ENCODE peak calls at places on chromosomes 7 and 10, in six cellular contexts. U is left ventricle myocardium superior; C is mucosa of descending colon; O is HT-29; L is iPS-NIHi11; F is activated gamma-delta T cell treated with anti-CD3 and anti-CD28 coated beads, Interleukin-2, amount 50 U/mL, for 16 hours. J is an unnamed sample.

GRCh38 chr10:76282122-76283030 is 851.0 kb downstream of the LRMDA start:
- DNase-seq in U (no peak), C (no peak), O (peak; percentile 18), L (no peak), F (no peak), J (no peak)

GRCh38 chr7:116180302-116180701 is 30.0 kb upstream of the TES start:
- DNase-seq in U (no peak), C (no peak), O (peak; percentile 85), L (peak; percentile 37), F (peak; percentile 14), J (peak; percentile 3)

GRCh38 chr10:124696446-124697392 is 47.5 kb downstream of the FAM53B start:
- DNase-seq in U (peak; percentile 16), C (no peak), O (no peak), L (no peak), F (no peak), J (no peak)

GRCh38 chr7:69076566-69076965 is 521.7 kb upstream of the AUTS2 start:
- DNase-seq in U (no peak), C (no peak), O (no peak), L (no peak), F (no peak), J (no peak)

GRCh38 chr10:126017961-126018560 is 121.7 kb downstream of the FANK1 start:
- DNase-seq in U (no peak), C (no peak), O (no peak), L (no peak), F (no peak), J (no peak)

GRCh38 chr10:102065561-102066420 is 642 bp downstream of the HPS6 start:
- DNase-seq in U (peak; percentile 65), C (peak; percentile 64), O (peak; percentile 50), L (peak; percentile 76), F (no peak), J (no peak)

GRCh38 chr7:26292768-26293560 is 1.3 kb downstream of the SNX10 start:
- DNase-seq in U (no peak), C (no peak), O (no peak), L (no peak), F (no peak), J (no peak)

GRCh38 chr7:102117743-102118142 is 168.9 kb upstream of the SH2B2 start:
- DNase-seq in U (no peak), C (no peak), O (no peak), L (no peak), F (no peak), J (no peak)

J was measured in pulmonary artery endothelial cell.